ENCODE peak calls at places on chromosome X, in four cellular contexts. X, T, D and N are unnamed samples.

GRCh38 chrX:143058096-143058495 is 32.4 kb downstream of the SPANXN4 start:
- DNase-seq in D (no peak), T (no peak), X (no peak), N (no peak)

GRCh38 chrX:28581522-28581921 is 5.7 kb upstream of the IL1RAPL1 start:
- DNase-seq in T (no peak), D (no peak), X (no peak), N (no peak)

GRCh38 chrX:124347242-124347641 is 879 bp downstream of the SH2D1A start:
- DNase-seq in T (no peak), D (no peak), X (no peak), N (no peak)

GRCh38 chrX:119067023-119067739 is 5.6 kb upstream of the CT47C1 start:
- DNase-seq in D (peak), X (peak), T (no peak), N (peak)

GRCh38 chrX:95383778-95384177 is 1300.9 kb upstream of the DIAPH2 start:
- DNase-seq in X (no peak), T (no peak), D (no peak), N (no peak)

GRCh38 chrX:115058276-115058675 is 40.9 kb upstream of the IL13RA2 start:
- DNase-seq in D (no peak), X (no peak), T (no peak), N (no peak)

GRCh38 chrX:50003927-50004326 is 81.5 kb downstream of the CLCN5 start:
- DNase-seq in D (no peak), T (no peak), X (no peak), N (no peak)

GRCh38 chrX:65697173-65697572 is 29.7 kb downstream of the MSN start:
- DNase-seq in D (no peak), X (no peak), T (no peak), N (no peak)

GRCh38 chrX:134676440-134676839 is 18.2 kb upstream of the PLAC1 start:
- DNase-seq in D (no peak), X (no peak), T (no peak), N (no peak)

GRCh38 chrX:44843318-44843702 is 511 bp upstream of the DUSP21 start:
- DNase-seq in X (no peak), T (no peak), D (no peak), N (no peak)

GRCh38 chrX:20461576-20461975 is 194.9 kb upstream of the RPS6KA3 start:
- DNase-seq in T (no peak), X (no peak), D (no peak), N (no peak)

GRCh38 chrX:134186362-134187121 is 50.4 kb upstream of the CCDC160 start:
- DNase-seq in T (no peak), X (no peak), D (no peak), N (no peak)